ENCODE peak calls at places on chromosomes 7 and 10, in nine cellular contexts. C is EH, E is ascending aorta, Q is NCI-H146, K is GM04504, R is astrocyte of the cerebellum, F is neural crest cell, H is BE2C, W is KBM-7. G is an unnamed sample.

GRCh38 chr10:71431945-71432905 is 35.5 kb downstream of the CDH23 start:
- DNase-seq in W (no peak), C (no peak), E (no peak), R (no peak), F (no peak), Q (no peak), H (no peak), K (no peak), G (no peak)

GRCh38 chr10:17375936-17376584 is 78.3 kb downstream of the ST8SIA6 start:
- DNase-seq in E (no peak), K (no peak), F (peak), Q (no peak), W (peak), H (peak), C (peak), R (no peak), G (no peak)

GRCh38 chr10:114541081-114541833 is 116.8 kb downstream of the ABLIM1 start:
- DNase-seq in W (no peak), F (no peak), H (no peak), Q (no peak), E (peak), R (peak), C (peak), K (peak), G (peak)

GRCh38 chr10:34768261-34768971 is 46.7 kb downstream of the PARD3 start:
- DNase-seq in R (peak), E (no peak), Q (peak), W (no peak), F (no peak), C (peak), H (no peak), K (peak), G (no peak)

GRCh38 chr10:122189185-122189584 is 81.9 kb upstream of the BTBD16 start:
- DNase-seq in W (no peak), Q (no peak), F (no peak), H (no peak), R (no peak), K (no peak), E (no peak), C (no peak), G (no peak)

GRCh38 chr10:128851281-128851680 is 615.8 kb upstream of the MGMT start:
- DNase-seq in H (no peak), K (no peak), R (no peak), C (no peak), E (no peak), F (no peak), Q (no peak), W (no peak), G (no peak)

GRCh38 chr7:100863406-100863950 is 3.7 kb upstream of the TRIP6 start:
- DNase-seq in E (no peak), C (no peak), Q (no peak), K (no peak), H (no peak), F (no peak), W (no peak), R (peak), G (no peak)

GRCh38 chr10:98340261-98340675 is 72.3 kb upstream of the LOXL4 start:
- DNase-seq in R (no peak), H (no peak), W (no peak), C (peak), K (no peak), E (no peak), Q (peak), F (no peak), G (no peak)

GRCh38 chr7:48091506-48092433 is 2.7 kb downstream of the UPP1 start:
- DNase-seq in C (no peak), R (no peak), Q (no peak), W (no peak), F (no peak), E (no peak), K (no peak), H (no peak), G (no peak)

GRCh38 chr10:118033905-118034304 is 12.8 kb downstream of the RAB11FIP2 start:
- DNase-seq in F (no peak), H (peak), C (no peak), W (no peak), E (no peak), K (no peak), Q (no peak), R (no peak), G (no peak)

GRCh38 chr10:124465003-124465776 is 3.6 kb downstream of the LHPP start:
- DNase-seq in W (peak), Q (no peak), F (no peak), E (no peak), R (no peak), H (no peak), C (no peak), K (no peak), G (no peak)

GRCh38 chr7:50540785-50541579 is 24.2 kb downstream of the DDC start:
- DNase-seq in C (no peak), H (no peak), W (no peak), E (no peak), Q (no peak), R (no peak), K (no peak), F (no peak), G (no peak)

GRCh38 chr7:151436446-151437162 is 3.3 kb downstream of the CRYGN start:
- DNase-seq in F (no peak), K (no peak), E (no peak), Q (no peak), H (peak), R (no peak), W (no peak), C (peak), G (no peak)

GRCh38 chr7:44284216-44284615 is 41.2 kb downstream of the CAMK2B start:
- DNase-seq in W (no peak), C (peak), K (no peak), Q (no peak), E (peak), R (no peak), H (peak), F (no peak), G (no peak)

GRCh38 chr10:113222207-113222606 is 272.2 kb downstream of the TCF7L2 start:
- DNase-seq in C (peak), R (no peak), E (no peak), H (no peak), W (no peak), K (no peak), Q (no peak), F (no peak), G (no peak)

GRCh38 chr7:156932006-156932405 is 17.5 kb upstream of the NOM1 start:
- DNase-seq in Q (peak), F (no peak), C (no peak), H (no peak), K (no peak), W (no peak), R (no peak), E (no peak), G (no peak)

GRCh38 chr7:116706668-116707126 is 34.7 kb downstream of the MET start:
- DNase-seq in C (peak), F (no peak), R (no peak), K (no peak), Q (no peak), E (no peak), H (no peak), W (no peak), G (peak)

GRCh38 chr7:110960811-110961210 is 130.1 kb upstream of the LRRN3 start:
- DNase-seq in R (peak), Q (no peak), K (no peak), H (no peak), W (no peak), F (no peak), E (no peak), C (peak), G (no peak)

GRCh38 chr10:29783211-29783947 is 148.6 kb upstream of the SVIL start:
- DNase-seq in W (no peak), R (no peak), E (no peak), H (no peak), F (no peak), Q (no peak), K (no peak), C (peak), G (no peak)

GRCh38 chr7:6705959-6706665 is 635 bp downstream of the ZNF12 start:
- DNase-seq in Q (peak), F (peak), C (peak), H (peak), W (peak), K (peak), E (no peak), R (no peak), G (no peak)

GRCh38 chr7:36967387-36967786 is 243.1 kb upstream of the AOAH start:
- DNase-seq in Q (peak), K (peak), E (no peak), W (peak), H (peak), F (peak), C (peak), R (peak), G (no peak)

GRCh38 chr10:91564026-91564425 is 68.8 kb downstream of the PPP1R3C start:
- DNase-seq in K (no peak), E (no peak), C (no peak), R (no peak), W (no peak), F (no peak), Q (no peak), H (no peak), G (no peak)

GRCh38 chr7:47373871-47374451 is 207.9 kb downstream of the TNS3 start:
- DNase-seq in Q (peak), R (no peak), W (no peak), F (no peak), C (no peak), E (no peak), H (no peak), K (no peak), G (no peak)

GRCh38 chr7:33610918-33611317 is 294.4 kb upstream of the BMPER start:
- DNase-seq in R (no peak), C (no peak), W (no peak), E (no peak), K (no peak), F (no peak), H (peak), Q (no peak), G (no peak)

GRCh38 chr7:877312-878232 is 1.2 kb downstream of the GET4 start:
- DNase-seq in C (no peak), H (no peak), Q (peak), W (peak), E (no peak), K (no peak), R (no peak), F (no peak), G (no peak)

GRCh38 chr10:103980246-103980906 is 13.4 kb downstream of the SLK start:
- DNase-seq in F (no peak), K (no peak), C (peak), E (no peak), Q (no peak), W (peak), H (no peak), R (no peak), G (no peak)